ENCODE peak calls at places on chromosomes 1 and 21, in six cellular contexts. One of them, this sample, is unnamed.

GRCh38 chr1:114032271-114033218 is 53.3 kb downstream of the OLFML3 start:
- DNase-seq in H1: no peak
- DNase-seq in endothelial cell of umbilical vein: no peak
- DNase-seq in HepG2: no peak
- DNase-seq in A549: peak
- DNase-seq in K562: no peak
- DNase-seq in this sample: peak

GRCh38 chr1:205812878-205813754 is at the start of gene SLC41A1:
- DNase-seq in H1: peak
- DNase-seq in endothelial cell of umbilical vein: peak
- DNase-seq in HepG2: peak
- DNase-seq in A549: peak
- DNase-seq in K562: peak
- DNase-seq in this sample: peak

GRCh38 chr21:37620401-37620800 is 253.8 kb downstream of the DYRK1A start:
- DNase-seq in H1: no peak
- DNase-seq in endothelial cell of umbilical vein: no peak
- DNase-seq in HepG2: no peak
- DNase-seq in A549: no peak
- DNase-seq in K562: no peak
- DNase-seq in this sample: no peak

GRCh38 chr1:34787461-34788420 is 5.1 kb upstream of the GJA4 start:
- DNase-seq in H1: no peak
- DNase-seq in endothelial cell of umbilical vein: peak
- DNase-seq in HepG2: peak
- DNase-seq in A549: no peak
- DNase-seq in K562: peak
- DNase-seq in this sample: peak

GRCh38 chr1:147723691-147724323 is 36.6 kb downstream of the GJA5 start:
- DNase-seq in H1: peak
- DNase-seq in endothelial cell of umbilical vein: peak
- DNase-seq in HepG2: peak
- DNase-seq in A549: peak
- DNase-seq in K562: peak
- DNase-seq in this sample: peak

GRCh38 chr1:34331527-34331926 is 154.8 kb downstream of the C1orf94 start:
- DNase-seq in H1: no peak
- DNase-seq in endothelial cell of umbilical vein: no peak
- DNase-seq in HepG2: no peak
- DNase-seq in A549: no peak
- DNase-seq in K562: no peak
- DNase-seq in this sample: no peak

GRCh38 chr1:228736844-228737415 is 1.7 kb downstream of the RHOU start:
- DNase-seq in H1: no peak
- DNase-seq in endothelial cell of umbilical vein: no peak
- DNase-seq in HepG2: no peak
- DNase-seq in A549: no peak
- DNase-seq in K562: no peak
- DNase-seq in this sample: no peak

GRCh38 chr1:202844935-202845334 is 34.2 kb downstream of the PCAT6 start:
- DNase-seq in H1: no peak
- DNase-seq in endothelial cell of umbilical vein: no peak
- DNase-seq in HepG2: no peak
- DNase-seq in A549: no peak
- DNase-seq in K562: no peak
- DNase-seq in this sample: no peak

GRCh38 chr1:159830737-159831136 is 4.1 kb downstream of the SLAMF8 start:
- DNase-seq in H1: no peak
- DNase-seq in endothelial cell of umbilical vein: no peak
- DNase-seq in HepG2: no peak
- DNase-seq in A549: no peak
- DNase-seq in K562: no peak
- DNase-seq in this sample: no peak

GRCh38 chr1:115218696-115219095 is 119.4 kb downstream of the NGF start:
- DNase-seq in H1: no peak
- DNase-seq in endothelial cell of umbilical vein: no peak
- DNase-seq in HepG2: no peak
- DNase-seq in A549: no peak
- DNase-seq in K562: no peak
- DNase-seq in this sample: no peak

GRCh38 chr1:117096871-117097842 is 24.4 kb downstream of the TRIM45 start:
- DNase-seq in H1: no peak
- DNase-seq in endothelial cell of umbilical vein: peak
- DNase-seq in HepG2: no peak
- DNase-seq in A549: no peak
- DNase-seq in K562: no peak
- DNase-seq in this sample: no peak

GRCh38 chr1:190908691-190909090 is 431.0 kb upstream of the BRINP3 start:
- DNase-seq in H1: no peak
- DNase-seq in endothelial cell of umbilical vein: no peak
- DNase-seq in HepG2: no peak
- DNase-seq in A549: no peak
- DNase-seq in K562: no peak
- DNase-seq in this sample: no peak

GRCh38 chr1:19081218-19081893 is 124.9 kb upstream of the IFFO2 start:
- DNase-seq in H1: no peak
- DNase-seq in endothelial cell of umbilical vein: peak
- DNase-seq in HepG2: no peak
- DNase-seq in A549: peak
- DNase-seq in K562: peak
- DNase-seq in this sample: no peak

GRCh38 chr1:92030701-92031107 is 919 bp downstream of the EPHX4 start:
- DNase-seq in H1: no peak
- DNase-seq in endothelial cell of umbilical vein: peak
- DNase-seq in HepG2: peak
- DNase-seq in A549: peak
- DNase-seq in K562: no peak
- DNase-seq in this sample: no peak

GRCh38 chr1:41014871-41015270 is 6.7 kb downstream of the SLFNL1 start:
- DNase-seq in H1: no peak
- DNase-seq in endothelial cell of umbilical vein: peak
- DNase-seq in HepG2: no peak
- DNase-seq in A549: no peak
- DNase-seq in K562: no peak
- DNase-seq in this sample: no peak

GRCh38 chr21:32572574-32573420 is 12.5 kb downstream of the TCP10L start:
- DNase-seq in H1: no peak
- DNase-seq in endothelial cell of umbilical vein: no peak
- DNase-seq in HepG2: peak
- DNase-seq in A549: no peak
- DNase-seq in K562: peak
- DNase-seq in this sample: no peak

GRCh38 chr1:27166351-27166802 is 11.5 kb upstream of the SLC9A1 start:
- DNase-seq in H1: no peak
- DNase-seq in endothelial cell of umbilical vein: no peak
- DNase-seq in HepG2: no peak
- DNase-seq in A549: no peak
- DNase-seq in K562: peak
- DNase-seq in this sample: no peak

GRCh38 chr1:221439008-221439733 is 302.7 kb downstream of the DUSP10 start:
- DNase-seq in H1: peak
- DNase-seq in endothelial cell of umbilical vein: peak
- DNase-seq in HepG2: no peak
- DNase-seq in A549: peak
- DNase-seq in K562: no peak
- DNase-seq in this sample: no peak

GRCh38 chr1:11062965-11063401 is 3.2 kb upstream of the SRM start:
- DNase-seq in H1: no peak
- DNase-seq in endothelial cell of umbilical vein: no peak
- DNase-seq in HepG2: no peak
- DNase-seq in A549: no peak
- DNase-seq in K562: no peak
- DNase-seq in this sample: no peak

GRCh38 chr1:196423612-196424011 is 184.6 kb downstream of the KCNT2 start:
- DNase-seq in H1: no peak
- DNase-seq in endothelial cell of umbilical vein: no peak
- DNase-seq in HepG2: no peak
- DNase-seq in A549: no peak
- DNase-seq in K562: no peak
- DNase-seq in this sample: no peak

GRCh38 chr1:240285541-240285940 is 193.9 kb downstream of the FMN2 start:
- DNase-seq in H1: no peak
- DNase-seq in endothelial cell of umbilical vein: no peak
- DNase-seq in HepG2: no peak
- DNase-seq in A549: no peak
- DNase-seq in K562: no peak
- DNase-seq in this sample: no peak

GRCh38 chr1:2384941-2385481 is 6.3 kb downstream of the MORN1 start:
- DNase-seq in H1: no peak
- DNase-seq in endothelial cell of umbilical vein: no peak
- DNase-seq in HepG2: no peak
- DNase-seq in A549: no peak
- DNase-seq in K562: peak
- DNase-seq in this sample: no peak

GRCh38 chr1:156368889-156369684 is at the start of gene RHBG:
- DNase-seq in H1: no peak
- DNase-seq in endothelial cell of umbilical vein: peak
- DNase-seq in HepG2: peak
- DNase-seq in A549: no peak
- DNase-seq in K562: no peak
- DNase-seq in this sample: peak

GRCh38 chr1:20308569-20308968 is 17.9 kb downstream of the VWA5B1 start:
- DNase-seq in H1: no peak
- DNase-seq in endothelial cell of umbilical vein: no peak
- DNase-seq in HepG2: no peak
- DNase-seq in A549: no peak
- DNase-seq in K562: peak
- DNase-seq in this sample: no peak

GRCh38 chr1:167447521-167448136 is 70.7 kb downstream of the CD247 start:
- DNase-seq in H1: no peak
- DNase-seq in endothelial cell of umbilical vein: no peak
- DNase-seq in HepG2: no peak
- DNase-seq in A549: peak
- DNase-seq in K562: peak
- DNase-seq in this sample: no peak

GRCh38 chr1:61424382-61424781 is 300.6 kb downstream of the TM2D1 start:
- DNase-seq in H1: no peak
- DNase-seq in endothelial cell of umbilical vein: no peak
- DNase-seq in HepG2: no peak
- DNase-seq in A549: no peak
- DNase-seq in K562: no peak
- DNase-seq in this sample: no peak

GRCh38 chr1:103514920-103515503 is 10.5 kb upstream of the RNPC3 start:
- DNase-seq in H1: no peak
- DNase-seq in endothelial cell of umbilical vein: peak
- DNase-seq in HepG2: peak
- DNase-seq in A549: peak
- DNase-seq in K562: peak
- DNase-seq in this sample: no peak

GRCh38 chr1:36359911-36360310 is 25.8 kb downstream of the STK40 start:
- DNase-seq in H1: no peak
- DNase-seq in endothelial cell of umbilical vein: no peak
- DNase-seq in HepG2: no peak
- DNase-seq in A549: no peak
- DNase-seq in K562: no peak
- DNase-seq in this sample: no peak

GRCh38 chr1:150192012-150192411 is 42.3 kb downstream of the PLEKHO1 start:
- DNase-seq in H1: no peak
- DNase-seq in endothelial cell of umbilical vein: no peak
- DNase-seq in HepG2: no peak
- DNase-seq in A549: peak
- DNase-seq in K562: no peak
- DNase-seq in this sample: no peak

GRCh38 chr1:11295905-11296304 is 22.9 kb downstream of the UBIAD1 start:
- DNase-seq in H1: no peak
- DNase-seq in endothelial cell of umbilical vein: no peak
- DNase-seq in HepG2: no peak
- DNase-seq in A549: no peak
- DNase-seq in K562: no peak
- DNase-seq in this sample: no peak

GRCh38 chr21:27564684-27565280 is 597.9 kb upstream of the ADAMTS5 start:
- DNase-seq in H1: peak
- DNase-seq in endothelial cell of umbilical vein: peak
- DNase-seq in HepG2: no peak
- DNase-seq in A549: peak
- DNase-seq in K562: peak
- DNase-seq in this sample: peak

GRCh38 chr1:224168859-224169380 is 14.1 kb upstream of the DEGS1 start:
- DNase-seq in H1: no peak
- DNase-seq in endothelial cell of umbilical vein: peak
- DNase-seq in HepG2: peak
- DNase-seq in A549: peak
- DNase-seq in K562: no peak
- DNase-seq in this sample: no peak
- TF ChIP-seq JUN in H1: no peak
- TF ChIP-seq JUN in endothelial cell of umbilical vein: peak
- TF ChIP-seq JUN in HepG2: no peak
- TF ChIP-seq JUN in A549: no peak
- TF ChIP-seq JUN in K562: no peak
- TF ChIP-seq JUN in this sample: no peak

GRCh38 chr21:46082638-46083270 is 15.2 kb upstream of the COL6A2 start:
- DNase-seq in H1: no peak
- DNase-seq in endothelial cell of umbilical vein: no peak
- DNase-seq in HepG2: no peak
- DNase-seq in A549: no peak
- DNase-seq in K562: no peak
- DNase-seq in this sample: no peak
- TF ChIP-seq JUN in H1: no peak
- TF ChIP-seq JUN in endothelial cell of umbilical vein: no peak
- TF ChIP-seq JUN in HepG2: no peak
- TF ChIP-seq JUN in A549: no peak
- TF ChIP-seq JUN in K562: no peak
- TF ChIP-seq JUN in this sample: no peak

GRCh38 chr1:199223936-199224335 is 585.1 kb downstream of the PTPRC start:
- DNase-seq in H1: no peak
- DNase-seq in endothelial cell of umbilical vein: no peak
- DNase-seq in HepG2: no peak
- DNase-seq in A549: no peak
- DNase-seq in K562: no peak
- DNase-seq in this sample: no peak

GRCh38 chr1:199218065-199218464 is 579.2 kb downstream of the PTPRC start:
- DNase-seq in H1: no peak
- DNase-seq in endothelial cell of umbilical vein: no peak
- DNase-seq in HepG2: no peak
- DNase-seq in A549: no peak
- DNase-seq in K562: no peak
- DNase-seq in this sample: peak

GRCh38 chr1:199220046-199220445 is 581.2 kb downstream of the PTPRC start:
- DNase-seq in H1: no peak
- DNase-seq in endothelial cell of umbilical vein: no peak
- DNase-seq in HepG2: no peak
- DNase-seq in A549: no peak
- DNase-seq in K562: no peak
- DNase-seq in this sample: no peak

GRCh38 chr1:199218533-199218932 is 579.7 kb downstream of the PTPRC start:
- DNase-seq in H1: no peak
- DNase-seq in endothelial cell of umbilical vein: no peak
- DNase-seq in HepG2: no peak
- DNase-seq in A549: no peak
- DNase-seq in K562: no peak
- DNase-seq in this sample: no peak

GRCh38 chr1:199221371-199222150 is 582.7 kb downstream of the PTPRC start:
- DNase-seq in H1: no peak
- DNase-seq in endothelial cell of umbilical vein: no peak
- DNase-seq in HepG2: no peak
- DNase-seq in A549: no peak
- DNase-seq in K562: no peak
- DNase-seq in this sample: no peak
- TF ChIP-seq JUN in H1: no peak
- TF ChIP-seq JUN in endothelial cell of umbilical vein: no peak
- TF ChIP-seq JUN in HepG2: no peak
- TF ChIP-seq JUN in A549: no peak
- TF ChIP-seq JUN in K562: no peak
- TF ChIP-seq JUN in this sample: no peak

GRCh38 chr1:212974735-212975606 is 24.6 kb downstream of the VASH2 start:
- DNase-seq in H1: no peak
- DNase-seq in endothelial cell of umbilical vein: no peak
- DNase-seq in HepG2: no peak
- DNase-seq in A549: no peak
- DNase-seq in K562: no peak
- DNase-seq in this sample: no peak
- TF ChIP-seq JUN in H1: no peak
- TF ChIP-seq JUN in endothelial cell of umbilical vein: no peak
- TF ChIP-seq JUN in HepG2: no peak
- TF ChIP-seq JUN in A549: no peak
- TF ChIP-seq JUN in K562: no peak
- TF ChIP-seq JUN in this sample: no peak